ENCODE peak calls at places on chromosomes 4 and X, in five cellular contexts. E is colonic mucosa, R is HFF-Myc, M is left lung, V is cardiac fibroblast. O is an unnamed sample.

GRCh38 chr4:123616970-123617392 is 220.4 kb downstream of the SPRY1 start:
- DNase-seq in E (peak; percentile 43), R (no peak), M (peak; percentile 28), V (peak; percentile 90), O (no peak)

GRCh38 chr4:41143721-41144379 is 70.5 kb downstream of the APBB2 start:
- DNase-seq in E (no peak), R (no peak), M (no peak), V (peak; percentile 64), O (no peak)

GRCh38 chrX:71994601-71995000 is 84.0 kb downstream of the NHSL2 start:
- DNase-seq in E (no peak), R (no peak), M (no peak), V (no peak), O (no peak)

GRCh38 chr4:8847764-8848163 is 23.9 kb downstream of the HMX1 start:
- DNase-seq in E (no peak), R (no peak), M (peak; percentile 16), V (no peak), O (no peak)

GRCh38 chr4:5051210-5051691 is at the start of gene STK32B:
- DNase-seq in E (peak; percentile 43), R (no peak), M (peak; percentile 88), V (peak; percentile 67), O (peak; percentile 28)

GRCh38 chr4:20288047-20288650 is 36.4 kb downstream of the SLIT2 start:
- DNase-seq in E (no peak), R (peak; percentile 78), M (no peak), V (peak; percentile 25), O (no peak)

GRCh38 chr4:2051086-2051485 is 8.0 kb upstream of the NAT8L start:
- DNase-seq in E (no peak), R (no peak), M (peak; percentile 29), V (no peak), O (no peak)

GRCh38 chr4:148692242-148692641 is 250.0 kb upstream of the NR3C2 start:
- DNase-seq in E (peak; percentile 68), R (no peak), M (no peak), V (no peak), O (no peak)

GRCh38 chrX:11239230-11239629 is 54.0 kb upstream of the AMELX start:
- DNase-seq in E (peak; percentile 21), R (no peak), M (no peak), V (peak; percentile 71), O (no peak)

GRCh38 chr4:182014989-182015388 is 228.2 kb upstream of the TENM3 start:
- DNase-seq in E (no peak), R (no peak), M (peak; percentile 60), V (no peak), O (no peak)

GRCh38 chr4:182143822-182144620 is 99.2 kb upstream of the TENM3 start:
- DNase-seq in E (no peak), R (peak; percentile 19), M (peak; percentile 76), V (peak; percentile 33), O (peak; percentile 32)

GRCh38 chr4:8846864-8847263 is 24.8 kb downstream of the HMX1 start:
- DNase-seq in E (no peak), R (no peak), M (peak; percentile 42), V (no peak), O (no peak)

GRCh38 chr4:93633721-93634120 is 194.8 kb upstream of the ATOH1 start:
- DNase-seq in E (no peak), R (no peak), M (no peak), V (no peak), O (no peak)

GRCh38 chr4:1239949-1240305 is 9.0 kb downstream of the CTBP1 start:
- DNase-seq in E (no peak), R (no peak), M (peak; percentile 55), V (no peak), O (no peak)

GRCh38 chrX:153430796-153431195 is 15.1 kb downstream of the TREX2 start:
- DNase-seq in E (no peak), R (no peak), M (no peak), V (no peak), O (no peak)

GRCh38 chr4:4308800-4309441 is 18.9 kb downstream of the ZBTB49 start:
- DNase-seq in E (no peak), R (no peak), M (no peak), V (peak; percentile 74), O (no peak)

GRCh38 chr4:7924570-7924969 is 15.1 kb downstream of the AFAP1 start:
- DNase-seq in E (no peak), R (no peak), M (no peak), V (no peak), O (no peak)

GRCh38 chrX:49840679-49841078 is 11.6 kb downstream of the PAGE4 start:
- DNase-seq in E (peak; percentile 27), R (no peak), M (peak; percentile 54), V (peak; percentile 51), O (peak; percentile 39)
- TF ChIP-seq CTCF in E (no peak), R (peak; percentile 52), M (peak; percentile 10), V (peak; percentile 29), O (peak; percentile 54)

GRCh38 chrX:82219129-82219528 is 1017.2 kb downstream of the SH3BGRL start:
- DNase-seq in E (no peak), R (no peak), M (no peak), V (no peak), O (no peak)

GRCh38 chrX:82218361-82218760 is 1016.5 kb downstream of the SH3BGRL start:
- DNase-seq in E (no peak), R (no peak), M (no peak), V (peak; percentile 33), O (no peak)
- TF ChIP-seq CTCF in E (peak; percentile 37), R (no peak), M (no peak), V (no peak), O (peak; percentile 48)

GRCh38 chr4:111941957-111942356 is 203.3 kb upstream of the FAM241A start:
- DNase-seq in E (no peak), R (no peak), M (no peak), V (no peak), O (no peak)

GRCh38 chr4:111934294-111934693 is 211.0 kb upstream of the FAM241A start:
- DNase-seq in E (no peak), R (no peak), M (no peak), V (no peak), O (no peak)

GRCh38 chr4:111933703-111934102 is 211.6 kb upstream of the FAM241A start:
- DNase-seq in E (no peak), R (no peak), M (no peak), V (no peak), O (no peak)

DNA sequence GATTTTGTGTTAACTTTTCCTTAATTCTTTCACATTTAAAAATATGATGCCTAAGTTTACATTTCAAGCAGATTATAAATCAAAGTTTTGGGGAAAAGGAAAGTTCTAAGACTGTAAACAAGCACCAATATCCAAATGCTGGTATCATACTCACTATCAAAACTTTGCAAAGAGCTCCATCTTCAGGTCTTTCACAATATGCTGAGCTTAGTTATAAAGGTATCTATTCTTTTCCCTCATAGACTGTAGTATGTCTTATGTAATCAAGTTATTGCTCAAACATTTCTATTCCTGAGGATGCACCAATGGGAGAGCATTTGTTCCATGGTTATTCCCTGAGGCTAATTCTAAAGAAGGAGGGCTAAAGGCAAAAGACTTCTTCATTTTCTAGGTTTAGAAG is 207.9 kb upstream of the FAM241A start:
- DNase-seq in E (no peak), R (no peak), M (no peak), V (peak; percentile 36), O (no peak)
- TF ChIP-seq CTCF in E (no peak), R (peak; percentile 19), M (no peak), V (peak; percentile 15), O (peak; percentile 49)

GRCh38 chrX:18210470-18210869 is 10.2 kb downstream of the BEND2 start:
- DNase-seq in E (no peak), R (no peak), M (no peak), V (peak; percentile 35), O (no peak)
- TF ChIP-seq CTCF in E (no peak), R (no peak), M (no peak), V (no peak), O (peak; percentile 51)

DNA sequence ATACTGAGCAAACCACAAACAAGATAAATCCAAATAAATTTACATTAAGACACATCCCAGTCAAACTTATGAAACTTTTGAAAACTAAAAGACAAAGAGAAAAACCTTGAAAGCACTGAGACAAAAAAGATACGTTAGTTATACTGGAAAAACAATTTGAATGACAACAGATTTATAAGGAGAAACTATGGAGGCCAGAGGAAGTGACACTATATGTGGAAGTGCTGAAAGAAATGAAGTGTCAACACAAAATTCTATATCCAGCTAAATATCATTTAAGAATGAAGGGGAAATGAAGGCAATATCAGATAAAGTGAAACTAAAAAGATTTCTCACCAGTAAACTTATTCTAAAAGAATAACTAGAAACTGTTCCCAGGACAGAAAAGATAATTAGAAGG is 283.7 kb downstream of the RAPGEF2 start:
- DNase-seq in E (no peak), R (no peak), M (no peak), V (no peak), O (no peak)
- TF ChIP-seq CTCF in E (no peak), R (no peak), M (no peak), V (no peak), O (no peak)

DNA sequence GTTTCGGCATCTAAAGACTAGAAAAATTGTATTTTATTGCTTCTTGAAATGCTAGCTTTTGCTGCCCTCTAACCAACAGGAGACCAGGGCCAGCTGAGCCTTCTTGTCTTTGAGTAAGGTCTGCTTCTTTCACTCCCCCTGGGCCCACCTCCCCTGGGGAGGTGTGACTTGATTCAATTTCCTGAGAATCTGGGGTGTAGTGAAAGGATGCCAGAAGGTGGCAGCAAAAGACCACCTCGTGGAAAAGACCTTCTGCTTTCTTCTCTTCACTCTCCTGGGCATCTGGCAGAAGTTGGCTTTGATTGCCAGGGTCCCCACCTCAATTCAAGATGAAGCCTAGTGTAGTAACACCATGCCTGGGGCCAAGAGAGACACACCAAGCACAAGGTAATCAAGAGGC is 96.5 kb upstream of the MAOA start:
- DNase-seq in E (peak; percentile 71), R (no peak), M (no peak), V (peak; percentile 58), O (peak; percentile 11)
- TF ChIP-seq CTCF in E (peak; percentile 52), R (peak; percentile 14), M (peak; percentile 20), V (peak; percentile 55), O (peak; percentile 72)

DNA sequence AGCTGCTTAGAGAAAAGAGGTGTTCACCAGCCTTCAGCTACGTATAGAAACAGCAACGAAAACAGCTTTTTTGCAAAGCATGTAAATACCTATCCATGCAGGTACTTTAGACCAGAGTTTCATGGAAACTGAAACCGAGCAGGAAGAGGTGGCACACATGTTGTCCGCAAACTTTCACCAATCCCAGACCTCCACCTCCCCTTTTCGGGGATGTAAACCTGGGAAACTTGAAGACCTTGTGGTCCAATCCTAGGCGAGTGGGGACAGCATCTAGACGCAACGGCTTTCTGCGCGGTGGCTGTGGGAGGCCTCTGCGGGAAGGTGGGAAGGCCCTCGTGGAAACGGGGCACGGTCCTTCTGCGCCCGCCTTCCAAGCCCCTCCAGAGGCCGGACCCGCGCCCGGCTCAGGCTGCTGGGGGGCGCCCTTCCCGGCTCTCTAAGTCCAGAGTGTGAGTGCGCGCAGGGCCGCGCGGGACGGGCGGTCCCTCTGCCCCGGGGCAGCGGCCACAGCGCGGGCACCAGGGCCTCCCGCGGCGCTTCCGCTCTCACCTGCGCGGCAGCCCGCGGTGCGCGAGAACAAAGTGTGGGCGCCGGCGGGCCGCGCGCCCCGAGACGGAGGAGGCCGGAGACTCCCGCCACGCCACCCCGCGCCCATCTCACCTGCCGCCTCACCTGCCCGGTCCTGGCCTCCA is 831 bp upstream of the SHROOM2 start:
- DNase-seq in E (no peak), R (no peak), M (no peak), V (no peak), O (no peak)
- TF ChIP-seq CTCF in E (no peak), R (no peak), M (no peak), V (no peak), O (peak; percentile 11)

GRCh38 chr4:147094228-147094627 is 148.6 kb upstream of the TTC29 start:
- DNase-seq in E (no peak), R (no peak), M (no peak), V (peak; percentile 23), O (no peak)
- TF ChIP-seq CTCF in E (no peak), R (peak; percentile 36), M (no peak), V (peak; percentile 23), O (peak; percentile 50)